ENCODE peak calls at places on chromosomes 1 and 21, in six cellular contexts. Q, Z, J, W, I and Y are unnamed samples.

GRCh38 chr1:160797861-160798273 is 1.9 kb downstream of the LY9 start:
- DNase-seq in Q (no peak), W (no peak), J (no peak), Z (peak), I (no peak), Y (no peak)

GRCh38 chr1:112308716-112309115 is 87.3 kb upstream of the CTTNBP2NL start:
- DNase-seq in J (no peak), W (no peak), I (no peak), Q (no peak), Z (no peak), Y (no peak)

GRCh38 chr1:226945106-226945857 is 5.2 kb downstream of the COQ8A start:
- DNase-seq in W (no peak), I (no peak), Q (no peak), Z (peak), J (peak), Y (no peak)

GRCh38 chr1:160307455-160307854 is 22.5 kb upstream of the PEX19 start:
- DNase-seq in I (no peak), J (peak), Q (no peak), Z (no peak), W (no peak), Y (no peak)

GRCh38 chr1:36279789-36280296 is 26.3 kb upstream of the SH3D21 start:
- DNase-seq in W (no peak), J (no peak), I (no peak), Z (no peak), Q (no peak), Y (no peak)

GRCh38 chr21:36756527-36756926 is 57.6 kb downstream of the SIM2 start:
- DNase-seq in W (no peak), Z (no peak), Q (no peak), J (peak), I (no peak), Y (no peak)

GRCh38 chr1:231683439-231684165 is 57.0 kb downstream of the DISC1 start:
- DNase-seq in Q (no peak), Z (no peak), W (no peak), I (no peak), J (no peak), Y (no peak)

GRCh38 chr1:162003061-162003824 is 20.4 kb downstream of the OLFML2B start:
- DNase-seq in Q (no peak), J (no peak), W (no peak), I (no peak), Z (no peak), Y (no peak)

GRCh38 chr1:234624718-234625117 is 14.7 kb upstream of the IRF2BP2 start:
- DNase-seq in J (no peak), Z (no peak), I (no peak), Q (no peak), W (no peak), Y (no peak)

GRCh38 chr1:183609313-183609712 is 19.1 kb upstream of the NCF2 start:
- DNase-seq in W (peak), Z (peak), J (peak), I (no peak), Q (peak), Y (peak)

GRCh38 chr1:192399161-192399560 is 82.4 kb downstream of the RGS21 start:
- DNase-seq in I (no peak), J (no peak), Z (no peak), Q (no peak), W (no peak), Y (no peak)

GRCh38 chr1:55015731-55016620 is 17.2 kb downstream of the BSND start:
- DNase-seq in Z (no peak), Q (no peak), I (no peak), W (no peak), J (no peak), Y (no peak)

GRCh38 chr1:58764294-58764978 is 19.4 kb downstream of the JUN start:
- DNase-seq in W (no peak), J (no peak), I (no peak), Q (no peak), Z (no peak), Y (no peak)

GRCh38 chr1:2213576-2214505 is 14.3 kb upstream of the SKI start:
- DNase-seq in Z (peak), J (no peak), W (peak), Q (peak), I (no peak), Y (peak)

GRCh38 chr1:204837440-204838084 is 33.1 kb upstream of the NFASC start:
- DNase-seq in J (peak), W (no peak), I (no peak), Z (no peak), Q (peak), Y (no peak)

GRCh38 chr1:41280189-41281032 is 38.3 kb upstream of the SCMH1 start:
- DNase-seq in J (no peak), Z (no peak), I (no peak), Q (no peak), W (no peak), Y (no peak)

GRCh38 chr1:201557572-201557958 is 18.6 kb downstream of the NAV1 start:
- DNase-seq in Q (no peak), J (no peak), I (no peak), W (no peak), Z (no peak), Y (no peak)

GRCh38 chr1:6259491-6260362 is 1.2 kb downstream of the GPR153 start:
- DNase-seq in Q (peak), I (peak), W (peak), Z (peak), J (peak), Y (peak)

GRCh38 chr1:168726311-168726710 is 2.7 kb downstream of the DPT start:
- DNase-seq in J (no peak), W (no peak), Q (no peak), I (no peak), Z (no peak), Y (no peak)

GRCh38 chr21:42298237-42298636 is 17.0 kb downstream of the TFF3 start:
- DNase-seq in I (no peak), Q (no peak), W (no peak), Z (no peak), J (no peak), Y (no peak)

GRCh38 chr1:230849451-230850194 is 18.7 kb downstream of the C1orf198 start:
- DNase-seq in I (no peak), Q (peak), Z (no peak), J (no peak), W (peak), Y (peak)

GRCh38 chr1:24894002-24894401 is 36.1 kb downstream of the RUNX3 start:
- DNase-seq in Z (no peak), J (no peak), I (no peak), Q (no peak), W (no peak), Y (peak)

GRCh38 chr1:19435181-19435580 is 50.2 kb downstream of the CAPZB start:
- DNase-seq in J (no peak), W (no peak), Z (no peak), Q (no peak), I (no peak), Y (no peak)

GRCh38 chr1:25641931-25642611 is 25.5 kb downstream of the MAN1C1 start:
- DNase-seq in I (no peak), J (no peak), Z (no peak), W (no peak), Q (no peak), Y (no peak)

GRCh38 chr21:34499116-34499515 is 12.9 kb downstream of the KCNE1 start:
- DNase-seq in W (no peak), J (no peak), Z (no peak), I (no peak), Q (no peak), Y (no peak)

GRCh38 chr1:1470626-1471388 is 758 bp upstream of the ATAD3B start:
- DNase-seq in Q (no peak), J (peak), Z (peak), W (no peak), I (no peak), Y (no peak)

GRCh38 chr1:85275701-85276289 is 637 bp downstream of the BCL10 start:
- DNase-seq in Z (peak), W (no peak), Q (no peak), I (peak), J (no peak), Y (no peak)

GRCh38 chr1:41631971-41632370 is 147.5 kb upstream of the EDN2 start:
- DNase-seq in Q (no peak), W (no peak), J (no peak), Z (no peak), I (no peak), Y (no peak)

GRCh38 chr1:96183928-96184327 is 537.7 kb upstream of the PTBP2 start:
- DNase-seq in W (no peak), Q (no peak), J (no peak), I (no peak), Z (no peak), Y (no peak)
- H3K27ac ChIP-seq in W (no peak), Q (no peak), J (no peak), I (no peak), Z (no peak), Y (no peak)

DNA sequence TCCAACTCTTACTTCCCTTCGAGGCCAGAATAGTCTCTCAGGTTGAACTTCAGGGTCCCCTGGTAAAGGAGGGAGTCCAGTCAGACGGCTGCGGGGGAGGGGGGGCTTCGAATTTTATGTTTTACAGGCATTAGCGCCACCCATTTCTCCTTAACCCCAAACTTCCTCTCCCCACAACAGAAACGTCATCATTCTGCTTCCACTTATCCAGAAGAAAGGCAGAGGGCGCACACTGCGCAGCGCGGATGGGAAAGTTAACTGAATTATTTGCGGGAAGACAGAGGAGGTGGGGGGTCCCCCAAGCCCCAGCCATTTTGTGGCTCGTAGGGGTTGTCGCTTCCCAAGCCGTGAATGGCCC is 529 bp upstream of the PRMT2 start:
- DNase-seq in Q (peak), I (peak), Z (no peak), J (peak), W (peak), Y (no peak)
- TF ChIP-seq CTCF in Q (peak), I (no peak), Z (no peak), J (peak), W (no peak), Y (peak)

DNA sequence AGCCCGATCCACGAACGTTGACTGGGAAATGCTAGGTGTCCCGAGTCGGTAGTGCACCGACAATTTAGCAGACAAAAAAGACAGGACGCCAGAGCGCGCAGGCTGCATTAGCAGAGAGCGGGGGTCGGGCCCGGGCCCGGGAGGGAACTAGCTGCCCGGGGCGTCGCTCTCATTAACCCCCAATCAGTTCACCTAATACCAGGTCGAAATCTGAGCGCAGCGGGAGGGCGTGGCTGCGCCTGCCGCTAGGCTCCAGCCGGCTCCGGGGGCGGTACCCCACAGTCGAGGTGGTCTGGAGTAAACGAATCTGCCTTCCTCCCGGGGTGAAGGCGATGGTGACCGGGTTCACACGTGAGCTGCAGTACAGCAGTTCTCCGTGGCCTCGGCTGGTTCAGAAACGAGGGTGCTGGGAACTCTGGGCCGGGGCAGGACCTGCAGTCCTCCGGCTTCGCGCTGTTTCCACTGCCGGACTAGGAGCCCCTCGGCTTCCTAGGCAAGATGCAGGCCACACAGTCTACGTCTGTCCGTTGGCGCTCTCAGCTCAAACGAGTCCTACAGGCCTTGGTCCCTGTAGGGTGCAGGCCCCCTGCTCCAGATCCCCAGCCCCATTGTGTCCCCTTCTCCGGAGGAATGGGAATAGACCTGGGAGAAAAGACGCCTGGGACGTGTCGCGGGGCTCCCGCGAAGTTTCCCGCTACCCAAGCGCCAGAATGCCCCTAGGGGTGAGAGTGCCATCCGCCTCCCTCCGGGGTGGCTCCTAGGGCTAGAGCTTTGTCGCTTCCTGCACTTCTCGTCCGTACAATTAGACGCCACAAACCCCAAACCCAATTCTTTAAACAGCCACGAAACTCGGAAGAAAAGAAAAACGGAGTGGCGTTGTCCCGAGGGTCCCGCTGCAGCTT is 2.0 kb downstream of the GFI1 start:
- DNase-seq in I (no peak), J (peak), W (no peak), Q (no peak), Z (peak), Y (no peak)
- H3K27ac ChIP-seq in I (peak), J (no peak), W (no peak), Q (no peak), Z (peak), Y (no peak)

GRCh38 chr1:17010601-17011438 is 908 bp downstream of the ATP13A2 start:
- DNase-seq in W (peak), Z (peak), J (peak), I (no peak), Q (peak), Y (no peak)
- TF ChIP-seq CTCF in W (no peak), Z (no peak), J (no peak), I (no peak), Q (no peak), Y (no peak)